ENCODE peak calls at places on chromosome 17, in four cellular contexts. One of them, this sample, is unnamed.

GRCh38 chr17:79360196-79360595 is 250.7 kb downstream of the RBFOX3 start:
- DNase-seq in GM12878: no peak
- DNase-seq in GM12892: no peak
- DNase-seq in HepG2: no peak
- DNase-seq in this sample: no peak

GRCh38 chr17:67452681-67453554 is 75.8 kb downstream of the PITPNC1 start:
- DNase-seq in GM12878: peak; percentile 42
- DNase-seq in GM12892: no peak
- DNase-seq in HepG2: no peak
- DNase-seq in this sample: no peak

GRCh38 chr17:19713462-19713861 is 2.9 kb downstream of the SLC47A2 start:
- DNase-seq in GM12878: no peak
- DNase-seq in GM12892: no peak
- DNase-seq in HepG2: no peak
- DNase-seq in this sample: peak; percentile 52

GRCh38 chr17:4205917-4206316 is 57.9 kb downstream of the ANKFY1 start:
- DNase-seq in GM12878: no peak
- DNase-seq in GM12892: no peak
- DNase-seq in HepG2: no peak
- DNase-seq in this sample: no peak

GRCh38 chr17:68516732-68517131 is 4.5 kb downstream of the PRKAR1A start:
- DNase-seq in GM12878: no peak
- DNase-seq in GM12892: no peak
- DNase-seq in HepG2: no peak
- DNase-seq in this sample: no peak

GRCh38 chr17:67366193-67367157 is at the start of gene PSMD12:
- DNase-seq in GM12878: peak; percentile 63
- DNase-seq in GM12892: peak; percentile 93
- DNase-seq in HepG2: peak; percentile 90
- DNase-seq in this sample: peak; percentile 100

GRCh38 chr17:50539762-50540440 is 7.1 kb upstream of the SPATA20 start:
- DNase-seq in GM12878: no peak
- DNase-seq in GM12892: no peak
- DNase-seq in HepG2: no peak
- DNase-seq in this sample: no peak

GRCh38 chr17:8021565-8022357 is 17.1 kb upstream of the ALOX15B start:
- DNase-seq in GM12878: no peak
- DNase-seq in GM12892: no peak
- DNase-seq in HepG2: no peak
- DNase-seq in this sample: no peak

GRCh38 chr17:4623249-4623648 is 18.2 kb downstream of the ALOX15 start:
- DNase-seq in GM12878: no peak
- DNase-seq in GM12892: no peak
- DNase-seq in HepG2: no peak
- DNase-seq in this sample: no peak

GRCh38 chr17:77304746-77305473 is 164.1 kb downstream of the SEC14L1 start:
- DNase-seq in GM12878: no peak
- DNase-seq in GM12892: no peak
- DNase-seq in HepG2: peak; percentile 72
- DNase-seq in this sample: no peak

GRCh38 chr17:79018045-79018695 is 5.8 kb upstream of the C1QTNF1 start:
- DNase-seq in GM12878: no peak
- DNase-seq in GM12892: no peak
- DNase-seq in HepG2: no peak
- DNase-seq in this sample: no peak

GRCh38 chr17:41215681-41216080 is 10.8 kb upstream of the KRTAP9-2 start:
- DNase-seq in GM12878: no peak
- DNase-seq in GM12892: no peak
- DNase-seq in HepG2: no peak
- DNase-seq in this sample: no peak

GRCh38 chr17:41211845-41212466 is 14.5 kb upstream of the KRTAP9-2 start:
- DNase-seq in GM12878: no peak
- DNase-seq in GM12892: no peak
- DNase-seq in HepG2: no peak
- DNase-seq in this sample: no peak

GRCh38 chr17:41212524-41213169 is 13.8 kb upstream of the KRTAP9-2 start:
- DNase-seq in GM12878: no peak
- DNase-seq in GM12892: no peak
- DNase-seq in HepG2: no peak
- DNase-seq in this sample: no peak
- TF ChIP-seq TAF1 in GM12878: no peak
- TF ChIP-seq TAF1 in GM12892: no peak
- TF ChIP-seq TAF1 in HepG2: no peak
- TF ChIP-seq TAF1 in this sample: no peak

DNA sequence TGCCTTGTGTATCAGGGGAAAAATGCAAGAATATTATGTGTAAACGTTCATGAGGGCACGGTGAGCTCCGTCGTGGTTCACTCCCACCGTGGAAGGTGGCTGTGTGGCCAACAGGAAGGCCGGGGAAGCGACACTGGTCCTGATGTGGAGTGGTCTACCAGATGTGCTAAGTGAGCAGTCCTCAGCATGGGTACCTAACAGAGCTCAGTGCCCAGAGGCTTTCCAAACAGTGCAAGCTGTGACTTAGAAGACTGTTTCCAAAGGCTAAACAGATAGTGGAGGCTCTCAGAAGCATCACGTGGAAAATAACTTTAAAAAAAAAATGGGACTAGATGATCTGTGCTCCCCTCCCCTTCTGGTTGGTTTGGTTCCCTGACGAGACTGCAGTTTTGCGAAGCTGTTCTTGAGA is 199.3 kb upstream of the CHMP6 start:
- DNase-seq in GM12878: no peak
- DNase-seq in GM12892: no peak
- DNase-seq in HepG2: no peak
- DNase-seq in this sample: no peak
- TF ChIP-seq TAF1 in GM12878: no peak
- TF ChIP-seq TAF1 in GM12892: no peak
- TF ChIP-seq TAF1 in HepG2: no peak
- TF ChIP-seq TAF1 in this sample: no peak

DNA sequence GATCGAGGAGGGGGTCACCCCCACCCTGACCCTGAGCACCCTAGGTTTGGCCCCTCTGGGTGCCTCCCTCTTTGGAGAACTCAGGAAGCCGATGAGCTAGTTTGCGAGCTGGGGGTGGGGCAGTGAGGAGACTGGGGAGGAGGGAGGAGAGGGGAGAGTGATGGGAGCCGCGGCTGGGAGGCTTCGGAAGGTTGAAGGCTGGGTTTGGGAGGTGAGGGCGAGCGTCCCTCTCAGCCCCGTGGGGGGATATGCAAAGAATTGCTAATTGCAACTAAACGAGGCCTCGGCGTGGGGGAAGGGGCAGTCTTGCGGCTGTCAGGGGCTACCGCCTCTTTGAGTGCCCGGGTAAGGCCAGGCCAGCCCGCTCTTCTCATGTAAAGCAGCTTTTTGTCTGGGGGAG is 17.6 kb upstream of the FZD2 start:
- DNase-seq in GM12878: no peak
- DNase-seq in GM12892: no peak
- DNase-seq in HepG2: no peak
- DNase-seq in this sample: no peak
- TF ChIP-seq TAF1 in GM12878: no peak
- TF ChIP-seq TAF1 in GM12892: no peak
- TF ChIP-seq TAF1 in HepG2: no peak
- TF ChIP-seq TAF1 in this sample: no peak

GRCh38 chr17:6110592-6110991 is 40.4 kb downstream of the WSCD1 start:
- DNase-seq in GM12878: peak; percentile 35
- DNase-seq in GM12892: no peak
- DNase-seq in HepG2: peak; percentile 20
- DNase-seq in this sample: no peak
- TF ChIP-seq TAF1 in GM12878: no peak
- TF ChIP-seq TAF1 in GM12892: no peak
- TF ChIP-seq TAF1 in HepG2: no peak
- TF ChIP-seq TAF1 in this sample: no peak

GRCh38 chr17:43324205-43324893 is 74.4 kb upstream of the ARL4D start:
- DNase-seq in GM12878: peak; percentile 35
- DNase-seq in GM12892: no peak
- DNase-seq in HepG2: no peak
- DNase-seq in this sample: no peak
- TF ChIP-seq TAF1 in GM12878: no peak
- TF ChIP-seq TAF1 in GM12892: no peak
- TF ChIP-seq TAF1 in HepG2: no peak
- TF ChIP-seq TAF1 in this sample: no peak

DNA sequence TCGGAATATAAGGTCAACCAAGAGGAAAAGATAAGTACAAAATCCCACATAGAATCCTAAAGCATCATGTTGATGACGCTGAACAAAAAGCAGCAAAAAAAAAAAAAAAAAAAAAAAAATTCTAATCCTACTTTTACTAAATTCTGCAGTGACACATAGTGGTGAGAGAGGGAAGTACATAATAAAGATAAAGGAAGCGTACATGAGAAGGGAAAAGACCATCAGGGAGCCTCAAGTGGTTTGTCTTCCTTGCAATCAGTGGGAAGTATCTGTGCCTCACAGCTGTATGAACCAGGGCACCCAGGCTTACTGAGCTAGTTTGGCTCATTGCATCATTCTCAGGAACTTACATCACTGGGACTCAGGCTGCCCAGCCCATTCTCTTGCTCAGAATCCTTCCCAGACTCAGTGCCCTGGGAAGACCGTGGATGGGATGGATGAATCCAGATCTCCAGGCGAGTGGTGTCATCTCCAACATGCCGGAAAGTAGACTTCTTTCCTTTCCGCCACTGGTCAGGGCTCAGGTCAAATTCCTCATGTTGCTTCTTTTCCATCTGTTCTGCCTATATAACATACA is 21.2 kb downstream of the SMG6 start:
- DNase-seq in GM12878: no peak
- DNase-seq in GM12892: no peak
- DNase-seq in HepG2: peak; percentile 60
- DNase-seq in this sample: peak; percentile 61
- TF ChIP-seq TAF1 in GM12878: no peak
- TF ChIP-seq TAF1 in GM12892: no peak
- TF ChIP-seq TAF1 in HepG2: no peak
- TF ChIP-seq TAF1 in this sample: no peak